ENCODE peak calls at places on chromosomes 13 and 19, in nine cellular contexts. E, N, F, R, J, L, H, P and T are unnamed samples.
A peak's percentile ranks its signal among the peaks of the same experiment; 100 is the strongest.

GRCh38 chr13:21668665-21669599 is 1.9 kb upstream of the FGF9 start:
- DNase-seq in E (no peak), N (no peak), F (no peak), R (peak; percentile 56), J (peak; percentile 23), L (peak; percentile 34), H (peak; percentile 3), P (no peak), T (peak; percentile 67)

GRCh38 chr19:45376045-45376724 is 5.8 kb upstream of the ERCC2 start:
- DNase-seq in E (no peak), N (peak; percentile 94), F (peak; percentile 76), R (no peak), J (no peak), L (no peak), H (no peak), P (no peak), T (no peak)

GRCh38 chr13:22114630-22115311 is 443.9 kb downstream of the FGF9 start:
- DNase-seq in E (no peak), N (no peak), F (no peak), R (no peak), J (no peak), L (peak; percentile 81), H (peak; percentile 85), P (no peak), T (peak; percentile 95)

GRCh38 chr13:106100261-106100919 is 435.1 kb downstream of the EFNB2 start:
- DNase-seq in E (no peak), N (no peak), F (no peak), R (no peak), J (peak; percentile 9), L (no peak), H (no peak), P (no peak), T (peak; percentile 42)

GRCh38 chr19:15129856-15130580 is 22.8 kb downstream of the SYDE1 start:
- DNase-seq in E (no peak), N (no peak), F (no peak), R (peak; percentile 15), J (no peak), L (no peak), H (no peak), P (no peak), T (no peak)

GRCh38 chr13:45851171-45851889 is at the start of gene SIAH3:
- DNase-seq in E (no peak), N (no peak), F (no peak), R (no peak), J (no peak), L (no peak), H (no peak), P (no peak), T (no peak)

GRCh38 chr13:44364601-44365000 is 9.0 kb upstream of the SERP2 start:
- DNase-seq in E (no peak), N (no peak), F (peak; percentile 66), R (no peak), J (no peak), L (no peak), H (no peak), P (no peak), T (no peak)

GRCh38 chr13:37486171-37486661 is 112.4 kb downstream of the POSTN start:
- DNase-seq in E (no peak), N (no peak), F (no peak), R (no peak), J (no peak), L (no peak), H (no peak), P (no peak), T (no peak)

GRCh38 chr13:70816853-70817252 is 708.6 kb upstream of the KLHL1 start:
- DNase-seq in E (no peak), N (no peak), F (no peak), R (no peak), J (no peak), L (no peak), H (no peak), P (no peak), T (no peak)

GRCh38 chr19:13526552-13526951 is 20.3 kb upstream of the CACNA1A start:
- DNase-seq in E (no peak), N (no peak), F (no peak), R (peak; percentile 64), J (no peak), L (no peak), H (peak; percentile 38), P (peak; percentile 34), T (peak; percentile 9)

GRCh38 chr19:44003461-44004134 is 841 bp downstream of the ZNF230 start:
- DNase-seq in E (no peak), N (no peak), F (peak; percentile 21), R (peak; percentile 62), J (no peak), L (peak; percentile 40), H (peak; percentile 3), P (no peak), T (peak; percentile 30)

GRCh38 chr19:57241181-57241580 is 749 bp downstream of the ZNF805 start:
- DNase-seq in E (no peak), N (no peak), F (no peak), R (peak; percentile 65), J (no peak), L (no peak), H (no peak), P (no peak), T (peak; percentile 7)

GRCh38 chr13:39419068-39419467 is 183.9 kb downstream of the LHFPL6 start:
- DNase-seq in E (no peak), N (no peak), F (no peak), R (no peak), J (no peak), L (no peak), H (no peak), P (no peak), T (no peak)

GRCh38 chr19:18460313-18460712 is 22.4 kb upstream of the ISYNA1 start:
- DNase-seq in E (no peak), N (peak; percentile 66), F (no peak), R (no peak), J (no peak), L (no peak), H (no peak), P (no peak), T (no peak)